ENCODE peak calls at places on chromosomes 16 and 17, in four cellular contexts. One of them, this sample, is unnamed.

GRCh38 chr16:14307623-14308356 is 236.7 kb downstream of the MRTFB start:
- DNase-seq in prostate gland: no peak
- DNase-seq in H1: no peak
- DNase-seq in HCT116: no peak
- DNase-seq in this sample: peak; percentile 63

GRCh38 chr17:81236784-81237183 is 2.1 kb downstream of the TEPSIN start:
- DNase-seq in prostate gland: no peak
- DNase-seq in H1: no peak
- DNase-seq in HCT116: no peak
- DNase-seq in this sample: no peak

GRCh38 chr17:79406316-79406715 is 204.5 kb downstream of the RBFOX3 start:
- DNase-seq in prostate gland: no peak
- DNase-seq in H1: no peak
- DNase-seq in HCT116: no peak
- DNase-seq in this sample: no peak

GRCh38 chr16:80092686-80093085 is 448.1 kb upstream of the DYNLRB2 start:
- DNase-seq in prostate gland: no peak
- DNase-seq in H1: no peak
- DNase-seq in HCT116: no peak
- DNase-seq in this sample: no peak

GRCh38 chr17:60390223-60390622 is 1.7 kb downstream of the USP32 start:
- DNase-seq in prostate gland: no peak
- DNase-seq in H1: no peak
- DNase-seq in HCT116: no peak
- DNase-seq in this sample: no peak

GRCh38 chr17:45150911-45151809 is 2.9 kb downstream of the HEXIM1 start:
- DNase-seq in prostate gland: no peak
- DNase-seq in H1: no peak
- DNase-seq in HCT116: no peak
- DNase-seq in this sample: no peak

GRCh38 chr17:64171041-64171440 is 41.1 kb upstream of the ERN1 start:
- DNase-seq in prostate gland: no peak
- DNase-seq in H1: no peak
- DNase-seq in HCT116: no peak
- DNase-seq in this sample: no peak

GRCh38 chr16:68406458-68407041 is 41.8 kb downstream of the SMPD3 start:
- DNase-seq in prostate gland: peak; percentile 73
- DNase-seq in H1: no peak
- DNase-seq in HCT116: no peak
- DNase-seq in this sample: peak; percentile 35

GRCh38 chr17:63124958-63125357 is 158.9 kb downstream of the TANC2 start:
- DNase-seq in prostate gland: no peak
- DNase-seq in H1: no peak
- DNase-seq in HCT116: no peak
- DNase-seq in this sample: no peak

GRCh38 chr16:17024514-17024913 is 446.2 kb downstream of the XYLT1 start:
- DNase-seq in prostate gland: no peak
- DNase-seq in H1: no peak
- DNase-seq in HCT116: no peak
- DNase-seq in this sample: no peak
- TF ChIP-seq POLR2AphosphoS5 in prostate gland: no peak
- TF ChIP-seq POLR2AphosphoS5 in H1: no peak
- TF ChIP-seq POLR2AphosphoS5 in HCT116: no peak
- TF ChIP-seq POLR2AphosphoS5 in this sample: no peak

GRCh38 chr17:6506679-6507231 is 49.6 kb downstream of the PITPNM3 start:
- DNase-seq in prostate gland: no peak
- DNase-seq in H1: no peak
- DNase-seq in HCT116: peak; percentile 44
- DNase-seq in this sample: no peak

GRCh38 chr17:6508519-6509294 is 47.6 kb downstream of the PITPNM3 start:
- DNase-seq in prostate gland: no peak
- DNase-seq in H1: no peak
- DNase-seq in HCT116: no peak
- DNase-seq in this sample: no peak

GRCh38 chr17:6509295-6509771 is 47.0 kb downstream of the PITPNM3 start:
- DNase-seq in prostate gland: no peak
- DNase-seq in H1: no peak
- DNase-seq in HCT116: no peak
- DNase-seq in this sample: no peak

GRCh38 chr17:6508026-6508425 is 48.3 kb downstream of the PITPNM3 start:
- DNase-seq in prostate gland: no peak
- DNase-seq in H1: no peak
- DNase-seq in HCT116: no peak
- DNase-seq in this sample: no peak

GRCh38 chr17:6507535-6507934 is 48.8 kb downstream of the PITPNM3 start:
- DNase-seq in prostate gland: no peak
- DNase-seq in H1: no peak
- DNase-seq in HCT116: peak; percentile 51
- DNase-seq in this sample: no peak
- TF ChIP-seq POLR2AphosphoS5 in prostate gland: no peak
- TF ChIP-seq POLR2AphosphoS5 in H1: no peak
- TF ChIP-seq POLR2AphosphoS5 in HCT116: no peak
- TF ChIP-seq POLR2AphosphoS5 in this sample: no peak

GRCh38 chr17:32256012-32256694 is 9.5 kb upstream of the RHBDL3 start:
- DNase-seq in prostate gland: no peak
- DNase-seq in H1: no peak
- DNase-seq in HCT116: no peak
- DNase-seq in this sample: peak; percentile 24

GRCh38 chr17:32253117-32253611 is 12.5 kb upstream of the RHBDL3 start:
- DNase-seq in prostate gland: peak; percentile 81
- DNase-seq in H1: peak; percentile 92
- DNase-seq in HCT116: peak; percentile 54
- DNase-seq in this sample: peak; percentile 83

GRCh38 chr17:32259596-32259995 is 6.0 kb upstream of the RHBDL3 start:
- DNase-seq in prostate gland: no peak
- DNase-seq in H1: no peak
- DNase-seq in HCT116: no peak
- DNase-seq in this sample: peak; percentile 17

GRCh38 chr17:32258383-32259121 is 7.1 kb upstream of the RHBDL3 start:
- DNase-seq in prostate gland: no peak
- DNase-seq in H1: peak; percentile 58
- DNase-seq in HCT116: no peak
- DNase-seq in this sample: no peak

GRCh38 chr17:32256695-32257013 is 9.0 kb upstream of the RHBDL3 start:
- DNase-seq in prostate gland: no peak
- DNase-seq in H1: no peak
- DNase-seq in HCT116: no peak
- DNase-seq in this sample: peak; percentile 46
- TF ChIP-seq POLR2AphosphoS5 in prostate gland: no peak
- TF ChIP-seq POLR2AphosphoS5 in H1: no peak
- TF ChIP-seq POLR2AphosphoS5 in HCT116: no peak
- TF ChIP-seq POLR2AphosphoS5 in this sample: no peak

GRCh38 chr16:31032736-31033708 is at the start of gene STX4:
- DNase-seq in prostate gland: peak; percentile 96
- DNase-seq in H1: peak; percentile 98
- DNase-seq in HCT116: peak; percentile 89
- DNase-seq in this sample: peak; percentile 99
- TF ChIP-seq POLR2AphosphoS5 in prostate gland: peak; percentile 96
- TF ChIP-seq POLR2AphosphoS5 in H1: no peak
- TF ChIP-seq POLR2AphosphoS5 in HCT116: peak; percentile 38
- TF ChIP-seq POLR2AphosphoS5 in this sample: peak; percentile 93

DNA sequence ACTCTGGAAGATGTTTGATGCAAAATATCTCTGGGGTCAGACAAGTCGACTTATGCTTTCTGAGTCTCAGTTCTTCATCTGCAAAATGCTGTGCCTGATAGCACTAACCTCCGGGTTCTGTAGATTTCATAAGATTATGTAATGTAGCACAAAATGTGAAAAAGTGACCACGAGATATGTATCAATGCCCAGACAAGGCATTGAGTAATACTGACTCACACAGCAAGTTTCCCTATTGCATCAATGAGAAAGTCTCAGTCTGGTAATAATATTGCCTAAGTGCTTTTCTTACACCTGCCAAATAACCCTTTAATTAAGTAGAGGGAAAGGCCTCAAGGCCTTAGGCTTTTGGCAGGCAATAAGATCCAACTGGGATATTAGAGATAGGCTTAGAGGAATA is 41.4 kb upstream of the MMP2 start:
- DNase-seq in prostate gland: no peak
- DNase-seq in H1: no peak
- DNase-seq in HCT116: no peak
- DNase-seq in this sample: no peak
- TF ChIP-seq POLR2AphosphoS5 in prostate gland: no peak
- TF ChIP-seq POLR2AphosphoS5 in H1: no peak
- TF ChIP-seq POLR2AphosphoS5 in HCT116: no peak
- TF ChIP-seq POLR2AphosphoS5 in this sample: no peak

DNA sequence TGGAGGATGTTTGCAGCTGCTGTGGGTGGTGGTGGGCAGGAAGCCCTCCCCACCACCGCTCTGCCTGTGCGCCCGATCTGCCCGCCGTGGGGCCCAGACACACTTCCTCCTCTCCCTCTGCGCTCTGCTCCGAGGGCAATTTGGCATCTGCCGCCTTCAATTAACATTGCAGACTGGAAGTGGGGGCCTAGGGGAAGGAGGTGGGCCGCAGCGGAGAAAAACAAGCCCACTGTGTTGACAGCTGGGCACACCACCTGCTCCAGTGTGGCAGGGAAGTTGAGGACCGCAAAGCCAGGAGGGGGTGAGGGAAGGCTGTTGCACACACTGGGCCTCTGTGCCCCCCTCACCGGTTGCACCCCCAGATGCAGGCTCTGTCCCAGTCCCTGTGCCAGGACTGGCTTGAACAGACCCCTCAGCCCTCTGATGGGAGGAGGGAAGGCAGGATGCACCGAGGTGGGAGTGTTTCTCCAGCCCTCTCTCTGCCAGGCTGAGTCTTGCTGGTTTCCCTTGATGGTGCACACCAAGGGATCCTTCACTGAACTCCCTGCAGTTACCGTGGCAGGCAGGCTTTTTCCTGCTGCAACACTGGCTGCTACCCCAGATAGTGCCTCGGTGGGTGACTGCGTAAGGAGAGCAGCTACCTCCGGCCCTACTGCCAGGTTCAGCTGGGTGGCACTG is 72.8 kb upstream of the MED9 start:
- DNase-seq in prostate gland: no peak
- DNase-seq in H1: no peak
- DNase-seq in HCT116: no peak
- DNase-seq in this sample: peak; percentile 93
- TF ChIP-seq POLR2AphosphoS5 in prostate gland: no peak
- TF ChIP-seq POLR2AphosphoS5 in H1: no peak
- TF ChIP-seq POLR2AphosphoS5 in HCT116: no peak
- TF ChIP-seq POLR2AphosphoS5 in this sample: peak; percentile 84

DNA sequence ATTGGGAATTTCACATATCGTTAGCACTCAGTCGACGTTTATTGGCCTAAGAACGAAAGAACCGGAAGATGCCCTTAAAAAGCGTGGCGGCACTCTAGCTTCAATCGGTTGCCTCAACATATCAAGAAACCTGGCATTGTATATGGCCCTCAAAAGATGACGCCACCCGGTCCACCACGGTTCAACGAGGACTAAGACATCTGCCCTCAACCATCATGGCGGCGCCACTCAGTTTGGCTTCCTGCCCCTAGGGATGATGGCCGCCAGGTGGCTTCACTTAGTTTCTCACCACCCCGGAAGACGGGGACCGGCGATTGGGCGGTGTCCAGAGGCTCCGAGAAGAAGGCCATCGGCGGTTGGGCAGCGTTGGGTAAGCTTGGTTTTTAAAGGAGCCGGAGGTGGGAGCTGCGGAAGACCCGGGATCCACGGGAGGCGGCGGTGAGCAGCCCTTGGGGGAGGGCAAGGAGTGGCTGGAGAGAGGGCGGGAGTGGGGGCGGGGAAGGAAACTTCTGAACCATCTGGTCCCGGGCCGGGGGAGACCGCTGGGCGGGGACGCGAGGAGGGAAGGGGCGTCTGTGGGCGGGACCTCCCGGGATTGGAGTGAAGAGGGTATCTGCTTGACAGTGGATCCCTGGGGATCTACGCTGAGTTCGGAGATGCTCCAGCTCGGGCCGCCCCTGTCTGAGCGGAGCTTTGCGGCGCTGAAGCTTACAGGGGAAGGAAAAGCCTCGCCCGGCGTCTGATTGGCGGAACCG is at the start of gene PRR14:
- DNase-seq in prostate gland: peak; percentile 100
- DNase-seq in H1: peak; percentile 96
- DNase-seq in HCT116: peak; percentile 97
- DNase-seq in this sample: peak; percentile 100
- TF ChIP-seq POLR2AphosphoS5 in prostate gland: peak; percentile 97
- TF ChIP-seq POLR2AphosphoS5 in H1: peak; percentile 17
- TF ChIP-seq POLR2AphosphoS5 in HCT116: peak; percentile 52
- TF ChIP-seq POLR2AphosphoS5 in this sample: peak; percentile 89